ENCODE peak calls at places on chromosomes 2 and 18, in nine cellular contexts. X, U, T, H, Z, I, J, G and M are unnamed samples.

GRCh38 chr2:144183744-144184143 is 336.2 kb downstream of the ZEB2 start:
- DNase-seq in X (peak), U (no peak), T (no peak), H (peak), Z (peak), I (peak), J (no peak), G (peak), M (peak)

GRCh38 chr2:45242161-45242741 is 233.0 kb upstream of the SIX2 start:
- DNase-seq in X (peak), U (no peak), T (no peak), H (no peak), Z (no peak), I (peak), J (no peak), G (no peak), M (peak)

GRCh38 chr2:204240961-204241360 is 304.3 kb upstream of the PARD3B start:
- DNase-seq in X (no peak), U (no peak), T (no peak), H (no peak), Z (no peak), I (no peak), J (no peak), G (no peak), M (no peak)

GRCh38 chr2:121134728-121135127 is 150.3 kb downstream of the TFCP2L1 start:
- DNase-seq in X (peak), U (no peak), T (no peak), H (no peak), Z (no peak), I (no peak), J (no peak), G (no peak), M (no peak)

GRCh38 chr2:223970343-223971128 is 13.3 kb downstream of the MRPL44 start:
- DNase-seq in X (peak), U (peak), T (peak), H (peak), Z (peak), I (peak), J (no peak), G (peak), M (peak)

GRCh38 chr2:40654346-40654745 is 202.5 kb upstream of the SLC8A1 start:
- DNase-seq in X (no peak), U (no peak), T (no peak), H (no peak), Z (no peak), I (no peak), J (no peak), G (no peak), M (no peak)

GRCh38 chr2:61114147-61114546 is 47.8 kb upstream of the C2orf74 start:
- DNase-seq in X (no peak), U (no peak), T (peak), H (no peak), Z (no peak), I (no peak), J (no peak), G (no peak), M (no peak)

GRCh38 chr2:68799615-68800400 is 65.2 kb downstream of the ARHGAP25 start:
- DNase-seq in X (no peak), U (peak), T (peak), H (no peak), Z (no peak), I (no peak), J (no peak), G (no peak), M (no peak)

GRCh38 chr2:132766573-132766972 is 96.6 kb upstream of the LYPD1 start:
- DNase-seq in X (peak), U (no peak), T (no peak), H (no peak), Z (no peak), I (no peak), J (no peak), G (no peak), M (no peak)

GRCh38 chr18:26301681-26302080 is 75.4 kb downstream of the TAF4B start:
- DNase-seq in X (peak), U (no peak), T (no peak), H (no peak), Z (no peak), I (no peak), J (no peak), G (no peak), M (peak)

GRCh38 chr18:2547477-2548087 is 23.7 kb downstream of the METTL4 start:
- DNase-seq in X (peak), U (peak), T (peak), H (no peak), Z (no peak), I (no peak), J (no peak), G (peak), M (peak)

GRCh38 chr2:176931588-176932563 is 280.7 kb upstream of the HNRNPA3 start:
- DNase-seq in X (peak), U (peak), T (no peak), H (no peak), Z (no peak), I (no peak), J (no peak), G (no peak), M (peak)

GRCh38 chr18:40079786-40080185 is 1875.2 kb upstream of the PIK3C3 start:
- DNase-seq in X (no peak), U (no peak), T (peak), H (no peak), Z (no peak), I (no peak), J (no peak), G (no peak), M (no peak)

GRCh38 chr2:121999273-121999672 is 243.8 kb downstream of the TSN start:
- DNase-seq in X (peak), U (peak), T (no peak), H (no peak), Z (no peak), I (no peak), J (no peak), G (no peak), M (peak)

GRCh38 chr2:237568121-237568660 is 1.8 kb downstream of the PRLH start:
- DNase-seq in X (no peak), U (no peak), T (no peak), H (no peak), Z (no peak), I (no peak), J (no peak), G (no peak), M (no peak)

GRCh38 chr2:223123859-223124610 is 72.0 kb downstream of the KCNE4 start:
- DNase-seq in X (no peak), U (no peak), T (no peak), H (no peak), Z (no peak), I (no peak), J (no peak), G (no peak), M (no peak)

GRCh38 chr2:61512768-61513398 is 25.3 kb downstream of the XPO1 start:
- DNase-seq in X (no peak), U (no peak), T (peak), H (no peak), Z (no peak), I (no peak), J (no peak), G (no peak), M (no peak)

GRCh38 chr2:215921884-215922283 is 91.5 kb downstream of the MREG start:
- DNase-seq in X (peak), U (no peak), T (no peak), H (no peak), Z (no peak), I (no peak), J (no peak), G (no peak), M (peak)

GRCh38 chr2:178863856-178864620 is 56.8 kb upstream of the TTN start:
- DNase-seq in X (no peak), U (no peak), T (peak), H (no peak), Z (no peak), I (peak), J (peak), G (peak), M (peak)

GRCh38 chr2:130198343-130198742 is at the start of gene TUBA3E:
- DNase-seq in X (no peak), U (no peak), T (no peak), H (no peak), Z (no peak), I (no peak), J (no peak), G (no peak), M (no peak)

GRCh38 chr2:36389081-36389480 is 33.5 kb downstream of the CRIM1 start:
- DNase-seq in X (no peak), U (no peak), T (no peak), H (no peak), Z (no peak), I (no peak), J (no peak), G (peak), M (peak)

GRCh38 chr2:215635071-215635787 is 199.4 kb upstream of the FN1 start:
- DNase-seq in X (no peak), U (no peak), T (no peak), H (no peak), Z (no peak), I (no peak), J (no peak), G (no peak), M (no peak)

GRCh38 chr2:188291142-188291616 is 495 bp upstream of the GULP1 start:
- DNase-seq in X (no peak), U (peak), T (peak), H (peak), Z (no peak), I (peak), J (no peak), G (no peak), M (peak)

GRCh38 chr2:46119453-46119852 is 177.8 kb upstream of the EPAS1 start:
- DNase-seq in X (no peak), U (peak), T (no peak), H (no peak), Z (no peak), I (no peak), J (no peak), G (no peak), M (peak)

GRCh38 chr2:45330113-45330512 is 281.0 kb downstream of the SRBD1 start:
- DNase-seq in X (no peak), U (no peak), T (no peak), H (no peak), Z (no peak), I (no peak), J (no peak), G (no peak), M (no peak)

GRCh38 chr2:237213325-237214040 is 127.8 kb downstream of the COPS8 start:
- DNase-seq in X (no peak), U (no peak), T (no peak), H (no peak), Z (no peak), I (peak), J (no peak), G (no peak), M (peak)

GRCh38 chr2:47014564-47015051 is 99.0 kb upstream of the MCFD2 start:
- DNase-seq in X (no peak), U (no peak), T (no peak), H (no peak), Z (no peak), I (no peak), J (peak), G (no peak), M (no peak)

GRCh38 chr18:28313602-28314001 is 136.7 kb upstream of the CDH2 start:
- DNase-seq in X (no peak), U (no peak), T (no peak), H (no peak), Z (no peak), I (no peak), J (no peak), G (no peak), M (no peak)

GRCh38 chr18:13730486-13730885 is 4.0 kb downstream of the RNMT start:
- DNase-seq in X (no peak), U (no peak), T (no peak), H (no peak), Z (no peak), I (no peak), J (no peak), G (no peak), M (no peak)

GRCh38 chr2:10895231-10895630 is 16.5 kb upstream of the KCNF1 start:
- DNase-seq in X (no peak), U (no peak), T (no peak), H (no peak), Z (no peak), I (no peak), J (peak), G (no peak), M (no peak)

GRCh38 chr18:23307567-23308295 is 145.4 kb upstream of the RIOK3 start:
- DNase-seq in X (no peak), U (no peak), T (no peak), H (no peak), Z (no peak), I (no peak), J (no peak), G (no peak), M (peak)

GRCh38 chr2:113167962-113168340 is 5.8 kb upstream of the PSD4 start:
- DNase-seq in X (no peak), U (no peak), T (no peak), H (no peak), Z (no peak), I (no peak), J (no peak), G (no peak), M (no peak)

GRCh38 chr2:55158111-55158814 is 73.8 kb downstream of the CLHC1 start:
- DNase-seq in X (no peak), U (no peak), T (no peak), H (no peak), Z (no peak), I (no peak), J (no peak), G (no peak), M (no peak)

GRCh38 chr18:54316071-54316820 is 41.4 kb downstream of the STARD6 start:
- DNase-seq in X (peak), U (no peak), T (no peak), H (no peak), Z (no peak), I (no peak), J (no peak), G (no peak), M (no peak)

GRCh38 chr18:23900979-23901378 is 113.6 kb upstream of the TTC39C start:
- DNase-seq in X (no peak), U (no peak), T (no peak), H (peak), Z (no peak), I (peak), J (no peak), G (no peak), M (no peak)